ENCODE peak calls at places on chromosomes 11 and 22, in six cellular contexts. P is MM.1S, S is GM23338, U is HCT116, D is OCI-LY7, Y is PC-3. T is an unnamed sample.

GRCh38 chr11:93234602-93235207 is 36.9 kb upstream of the SLC36A4 start:
- DNase-seq in P (peak; percentile 78), S (peak; percentile 90), U (peak; percentile 61), D (peak; percentile 80), Y (peak; percentile 92), T (peak; percentile 90)

GRCh38 chr22:24106385-24107381 is 74.6 kb upstream of the SUSD2 start:
- DNase-seq in P (peak; percentile 54), S (peak; percentile 45), U (no peak), D (peak; percentile 45), Y (no peak), T (no peak)

GRCh38 chr11:21909145-21909544 is 283.7 kb upstream of the ANO5 start:
- DNase-seq in P (no peak), S (no peak), U (no peak), D (no peak), Y (no peak), T (peak; percentile 21)

GRCh38 chr22:37244922-37245722 is 1.1 kb upstream of the RAC2 start:
- DNase-seq in P (peak; percentile 89), S (no peak), U (no peak), D (peak; percentile 91), Y (no peak), T (no peak)

GRCh38 chr22:23283591-23284503 is 103.5 kb downstream of the BCR start:
- DNase-seq in P (no peak), S (no peak), U (no peak), D (no peak), Y (no peak), T (peak; percentile 28)

GRCh38 chr22:37187552-37187890 is 526 bp downstream of the C1QTNF6 start:
- DNase-seq in P (no peak), S (no peak), U (no peak), D (no peak), Y (peak; percentile 58), T (no peak)

GRCh38 chr11:79940976-79941735 is 500.3 kb upstream of the TENM4 start:
- DNase-seq in P (no peak), S (no peak), U (no peak), D (no peak), Y (peak; percentile 58), T (no peak)

GRCh38 chr11:24453129-24453723 is 43.6 kb upstream of the LUZP2 start:
- DNase-seq in P (no peak), S (no peak), U (no peak), D (no peak), Y (peak; percentile 46), T (no peak)

GRCh38 chr22:43313497-43314474 is 29.4 kb downstream of the SCUBE1 start:
- DNase-seq in P (no peak), S (peak; percentile 27), U (no peak), D (no peak), Y (no peak), T (no peak)

GRCh38 chr11:44267366-44268072 is 42.4 kb downstream of the ALX4 start:
- DNase-seq in P (no peak), S (no peak), U (no peak), D (no peak), Y (no peak), T (no peak)

GRCh38 chr11:25734592-25735211 is 597.2 kb upstream of the ANO3 start:
- DNase-seq in P (peak; percentile 67), S (peak; percentile 88), U (no peak), D (peak; percentile 17), Y (peak; percentile 58), T (peak; percentile 45)

GRCh38 chr11:22666320-22666699 is at the start of gene GAS2:
- DNase-seq in P (no peak), S (peak; percentile 10), U (no peak), D (no peak), Y (no peak), T (no peak)

GRCh38 chr11:17738350-17739207 is 4.0 kb downstream of the KCNC1 start:
- DNase-seq in P (no peak), S (peak; percentile 82), U (no peak), D (no peak), Y (no peak), T (no peak)

GRCh38 chr11:75052457-75052856 is 44.2 kb downstream of the OR2AT4 start:
- DNase-seq in P (no peak), S (no peak), U (no peak), D (peak; percentile 13), Y (no peak), T (no peak)

GRCh38 chr22:20951151-20951931 is 15.7 kb upstream of the AIFM3 start:
- DNase-seq in P (no peak), S (no peak), U (no peak), D (no peak), Y (no peak), T (no peak)

GRCh38 chr11:15969701-15970329 is 386.5 kb downstream of the SOX6 start:
- DNase-seq in P (no peak), S (no peak), U (no peak), D (no peak), Y (no peak), T (no peak)

GRCh38 chr22:33544707-33545106 is 375.6 kb downstream of the LARGE1 start:
- DNase-seq in P (peak; percentile 30), S (no peak), U (no peak), D (no peak), Y (no peak), T (no peak)

GRCh38 chr11:93225642-93226041 is 27.9 kb upstream of the SLC36A4 start:
- DNase-seq in P (no peak), S (peak; percentile 8), U (peak; percentile 13), D (peak; percentile 28), Y (peak; percentile 54), T (no peak)

GRCh38 chr11:46657186-46657585 is 39.8 kb downstream of the ATG13 start:
- DNase-seq in P (no peak), S (no peak), U (no peak), D (no peak), Y (no peak), T (no peak)

GRCh38 chr11:72702842-72703241 is 28.6 kb upstream of the PDE2A start:
- DNase-seq in P (no peak), S (no peak), U (no peak), D (no peak), Y (no peak), T (no peak)

DNA sequence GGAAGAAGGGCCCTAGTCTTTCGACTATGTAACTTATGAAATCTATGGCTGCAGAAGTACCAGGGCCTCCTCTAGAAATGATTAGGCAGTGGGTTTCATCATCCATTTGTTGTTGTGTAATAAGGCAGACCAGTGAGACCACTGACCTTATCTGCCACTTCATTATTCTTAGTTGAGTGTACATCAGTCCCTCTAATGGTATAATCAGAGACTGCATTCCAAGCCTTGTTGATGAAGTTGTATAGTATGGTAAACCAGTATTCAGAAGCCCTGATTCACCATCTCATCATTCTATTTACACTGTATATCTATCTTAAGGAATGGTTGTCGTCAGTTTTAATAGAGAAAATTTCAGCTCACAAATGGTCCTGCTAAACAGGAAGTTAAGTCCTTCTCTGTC is 32.2 kb upstream of the GRIA4 start:
- DNase-seq in P (no peak), S (no peak), U (no peak), D (no peak), Y (peak; percentile 90), T (no peak)
- TF ChIP-seq CTCF in P (no peak), S (peak; percentile 18), U (no peak), D (no peak), Y (peak; percentile 57), T (no peak)

DNA sequence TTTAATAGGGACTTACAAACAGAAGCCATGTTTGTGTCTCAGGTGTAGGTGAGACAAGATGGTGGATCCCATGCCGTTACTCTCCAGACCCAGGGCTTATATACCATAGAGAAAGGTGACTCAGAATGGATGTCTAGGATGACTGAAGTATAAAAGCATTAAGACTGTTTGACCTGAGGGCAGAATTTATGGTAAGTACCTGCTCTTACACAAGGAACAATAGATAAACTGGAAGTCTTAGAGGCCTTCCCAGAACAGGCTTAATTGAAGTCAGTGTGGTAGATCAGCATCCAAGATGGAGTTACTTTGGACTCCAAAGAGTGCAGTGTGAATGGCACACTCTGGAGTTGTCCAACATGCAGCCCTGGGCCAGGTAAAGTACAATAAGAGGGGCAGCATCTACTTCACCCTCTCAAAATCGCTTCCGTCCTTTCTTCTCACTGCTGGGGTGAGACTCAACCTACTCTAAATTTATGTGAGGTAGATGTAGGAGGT is 387.0 kb upstream of the DDI1 start:
- DNase-seq in P (no peak), S (no peak), U (no peak), D (no peak), Y (no peak), T (no peak)
- TF ChIP-seq EZH2phosphoT487 in P (no peak), S (no peak), U (no peak), D (no peak), Y (no peak), T (no peak)

GRCh38 chr11:134275188-134275533 is 1.0 kb upstream of the GLB1L3 start:
- DNase-seq in P (no peak), S (peak; percentile 68), U (no peak), D (no peak), Y (no peak), T (no peak)

GRCh38 chr11:134277176-134278001 is 1.2 kb downstream of the GLB1L3 start:
- DNase-seq in P (no peak), S (peak; percentile 73), U (no peak), D (no peak), Y (no peak), T (no peak)

GRCh38 chr11:134276396-134277175 is 407 bp downstream of the GLB1L3 start:
- DNase-seq in P (no peak), S (peak; percentile 71), U (no peak), D (no peak), Y (no peak), T (no peak)

GRCh38 chr11:134273317-134273712 is 2.9 kb upstream of the GLB1L3 start:
- DNase-seq in P (no peak), S (no peak), U (no peak), D (no peak), Y (no peak), T (no peak)

GRCh38 chr11:134275534-134276395 is at the start of gene GLB1L3:
- DNase-seq in P (peak; percentile 77), S (peak; percentile 74), U (no peak), D (no peak), Y (no peak), T (peak; percentile 34)
- TF ChIP-seq CTCF in P (peak; percentile 57), S (peak; percentile 32), U (no peak), D (no peak), Y (peak; percentile 37), T (peak; percentile 22)

GRCh38 chr11:126322996-126323395 is 19.1 kb downstream of the DCPS start:
- DNase-seq in P (no peak), S (no peak), U (no peak), D (no peak), Y (no peak), T (no peak)
- TF ChIP-seq EZH2phosphoT487 in P (no peak), S (no peak), U (no peak), D (no peak), Y (no peak), T (no peak)

DNA sequence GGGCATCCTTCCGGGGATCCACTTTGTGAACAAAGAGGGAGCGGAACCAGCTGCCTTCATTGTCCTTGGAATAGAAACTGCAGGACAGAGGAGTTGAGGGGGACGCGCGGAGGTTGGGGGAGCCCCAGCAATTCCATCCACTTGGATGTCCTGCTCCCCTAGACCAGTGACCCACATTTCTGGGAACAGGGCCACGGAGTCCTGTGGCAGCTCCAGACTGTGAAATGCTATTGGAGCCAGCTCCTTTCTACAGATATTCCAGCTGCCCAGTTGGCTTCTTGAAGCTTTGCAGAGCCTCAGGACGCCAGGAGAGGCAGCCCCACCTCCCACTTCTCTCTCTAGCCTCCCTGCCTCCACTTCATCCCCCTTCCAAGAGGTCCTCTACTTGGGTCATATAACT is 10.5 kb downstream of the NIPSNAP1 start:
- DNase-seq in P (no peak), S (no peak), U (no peak), D (no peak), Y (no peak), T (no peak)
- TF ChIP-seq CTCF in P (no peak), S (no peak), U (no peak), D (no peak), Y (no peak), T (no peak)